ENCODE peak calls at places on chromosomes 7 and 10, in four cellular contexts. S, M, V and Y are unnamed samples.

GRCh38 chr7:39153647-39154046 is 175.9 kb downstream of the POU6F2 start:
- DNase-seq in M (no peak), V (no peak), S (no peak), Y (no peak)

GRCh38 chr7:36661135-36661840 is 63.0 kb downstream of the AOAH start:
- DNase-seq in M (no peak), V (no peak), S (no peak), Y (peak; percentile 58)

GRCh38 chr7:89549768-89550167 is 604.5 kb upstream of the STEAP1 start:
- DNase-seq in M (no peak), V (no peak), S (no peak), Y (no peak)

GRCh38 chr10:29621161-29621560 is 13.6 kb downstream of the SVIL start:
- DNase-seq in V (no peak), S (no peak), M (no peak), Y (no peak)

GRCh38 chr10:103638948-103639347 is 145.4 kb downstream of the NEURL1 start:
- DNase-seq in V (no peak), S (peak; percentile 49), M (no peak), Y (no peak)

GRCh38 chr7:6375346-6376101 is 72.2 kb downstream of the DAGLB start:
- DNase-seq in S (no peak), V (no peak), M (no peak), Y (no peak)

GRCh38 chr10:132249824-132250375 is 57.9 kb downstream of the STK32C start:
- DNase-seq in S (no peak), V (no peak), M (no peak), Y (no peak)

GRCh38 chr10:4196948-4197390 is 412.0 kb upstream of the KLF6 start:
- DNase-seq in V (no peak), S (no peak), M (no peak), Y (no peak)

GRCh38 chr10:86316990-86317389 is 49.6 kb downstream of the GRID1 start:
- DNase-seq in S (no peak), M (no peak), V (no peak), Y (no peak)

GRCh38 chr10:35334297-35334696 is 2.0 kb upstream of the CCNY start:
- DNase-seq in V (no peak), S (no peak), M (no peak), Y (no peak)

GRCh38 chr7:116766881-116767280 is 94.9 kb downstream of the MET start:
- DNase-seq in M (no peak), S (no peak), V (no peak), Y (no peak)

GRCh38 chr10:77513783-77514331 is 123.8 kb downstream of the KCNMA1 start:
- DNase-seq in M (peak; percentile 52), V (no peak), S (peak; percentile 53), Y (peak; percentile 61)

GRCh38 chr10:110600487-110601101 is 33.1 kb downstream of the SMC3 start:
- DNase-seq in M (no peak), S (no peak), V (peak; percentile 37), Y (no peak)

GRCh38 chr7:81036871-81037270 is 118.0 kb upstream of the SEMA3C start:
- DNase-seq in V (no peak), M (no peak), S (no peak), Y (no peak)